ENCODE peak calls at places on chromosome 16, in eight cellular contexts. Y, E, D, U, Z, P, T and X are unnamed samples.

GRCh38 chr16:4214215-4214621 is 27.7 kb downstream of the SRL start:
- DNase-seq in Y (no peak), U (no peak), Z (no peak), P (no peak), T (peak; percentile 40), D (peak; percentile 62), E (no peak), X (no peak)

GRCh38 chr16:19636436-19637267 is 81.1 kb downstream of the VPS35L start:
- DNase-seq in U (no peak), P (no peak), T (no peak), Z (no peak), E (no peak), Y (no peak), D (no peak), X (no peak)

GRCh38 chr16:5257462-5257861 is 159.9 kb upstream of the EEF2KMT start:
- DNase-seq in U (no peak), D (no peak), Z (no peak), T (no peak), E (no peak), P (no peak), Y (no peak), X (no peak)

GRCh38 chr16:77322757-77323156 is 112.1 kb downstream of the ADAMTS18 start:
- DNase-seq in E (no peak), T (no peak), D (no peak), U (no peak), Y (no peak), Z (no peak), P (no peak), X (no peak)

GRCh38 chr16:51391798-51392511 is 240.9 kb upstream of the SALL1 start:
- DNase-seq in E (no peak), U (peak; percentile 56), T (no peak), P (no peak), D (no peak), Y (no peak), Z (no peak), X (no peak)

GRCh38 chr16:88783391-88784073 is 1.5 kb downstream of the PIEZO1 start:
- DNase-seq in E (no peak), Y (no peak), P (no peak), D (no peak), T (no peak), Z (no peak), U (no peak), X (no peak)

GRCh38 chr16:76634847-76635697 is 357.9 kb downstream of the CNTNAP4 start:
- DNase-seq in Y (no peak), T (no peak), Z (no peak), E (no peak), U (no peak), P (no peak), D (no peak), X (no peak)

GRCh38 chr16:75265911-75266701 is 14.7 kb upstream of the BCAR1 start:
- DNase-seq in U (peak; percentile 92), Z (no peak), T (peak; percentile 85), E (peak; percentile 23), D (no peak), P (peak; percentile 72), Y (peak; percentile 84), X (no peak)

GRCh38 chr16:47581114-47581513 is 120.0 kb downstream of the PHKB start:
- DNase-seq in D (no peak), T (no peak), Z (no peak), P (no peak), Y (no peak), E (no peak), U (no peak), X (no peak)

GRCh38 chr16:85057948-85058347 is 30.4 kb downstream of the KIAA0513 start:
- DNase-seq in Z (no peak), E (no peak), D (no peak), T (no peak), U (no peak), P (peak; percentile 57), Y (no peak), X (no peak)

GRCh38 chr16:85055503-85056210 is 28.1 kb downstream of the KIAA0513 start:
- DNase-seq in E (no peak), Y (peak; percentile 55), Z (peak; percentile 75), U (no peak), D (no peak), T (no peak), P (no peak), X (peak; percentile 35)

GRCh38 chr16:85054948-85055502 is 27.4 kb downstream of the KIAA0513 start:
- DNase-seq in Y (no peak), T (no peak), D (no peak), U (no peak), P (no peak), E (no peak), Z (no peak), X (no peak)

GRCh38 chr16:85057212-85057889 is 29.8 kb downstream of the KIAA0513 start:
- DNase-seq in E (no peak), P (no peak), Z (no peak), Y (no peak), T (peak; percentile 72), D (no peak), U (no peak), X (no peak)

GRCh38 chr16:85056211-85056748 is 28.7 kb downstream of the KIAA0513 start:
- DNase-seq in U (no peak), Z (no peak), E (no peak), D (no peak), Y (no peak), T (no peak), P (no peak), X (no peak)
- TF ChIP-seq CTCF in U (peak; percentile 25), Z (no peak), E (no peak), D (peak; percentile 56), Y (no peak), T (no peak), P (peak; percentile 55), X (peak; percentile 19)

GRCh38 chr16:17211797-17212196 is 259.0 kb downstream of the XYLT1 start:
- DNase-seq in P (no peak), Z (no peak), E (no peak), U (no peak), Y (no peak), D (no peak), T (no peak), X (peak; percentile 11)
- TF ChIP-seq CTCF in P (peak; percentile 19), Z (peak; percentile 18), E (no peak), U (no peak), Y (no peak), D (peak; percentile 32), T (no peak), X (peak; percentile 63)

GRCh38 chr16:30406911-30407793 is at the start of gene ZNF771:
- DNase-seq in E (peak; percentile 90), Y (peak; percentile 98), T (peak; percentile 83), P (peak; percentile 93), Z (peak; percentile 84), D (peak; percentile 45), U (peak; percentile 98), X (peak; percentile 78)
- TF ChIP-seq CTCF in E (no peak), Y (no peak), T (no peak), P (no peak), Z (no peak), D (no peak), U (no peak), X (no peak)

DNA sequence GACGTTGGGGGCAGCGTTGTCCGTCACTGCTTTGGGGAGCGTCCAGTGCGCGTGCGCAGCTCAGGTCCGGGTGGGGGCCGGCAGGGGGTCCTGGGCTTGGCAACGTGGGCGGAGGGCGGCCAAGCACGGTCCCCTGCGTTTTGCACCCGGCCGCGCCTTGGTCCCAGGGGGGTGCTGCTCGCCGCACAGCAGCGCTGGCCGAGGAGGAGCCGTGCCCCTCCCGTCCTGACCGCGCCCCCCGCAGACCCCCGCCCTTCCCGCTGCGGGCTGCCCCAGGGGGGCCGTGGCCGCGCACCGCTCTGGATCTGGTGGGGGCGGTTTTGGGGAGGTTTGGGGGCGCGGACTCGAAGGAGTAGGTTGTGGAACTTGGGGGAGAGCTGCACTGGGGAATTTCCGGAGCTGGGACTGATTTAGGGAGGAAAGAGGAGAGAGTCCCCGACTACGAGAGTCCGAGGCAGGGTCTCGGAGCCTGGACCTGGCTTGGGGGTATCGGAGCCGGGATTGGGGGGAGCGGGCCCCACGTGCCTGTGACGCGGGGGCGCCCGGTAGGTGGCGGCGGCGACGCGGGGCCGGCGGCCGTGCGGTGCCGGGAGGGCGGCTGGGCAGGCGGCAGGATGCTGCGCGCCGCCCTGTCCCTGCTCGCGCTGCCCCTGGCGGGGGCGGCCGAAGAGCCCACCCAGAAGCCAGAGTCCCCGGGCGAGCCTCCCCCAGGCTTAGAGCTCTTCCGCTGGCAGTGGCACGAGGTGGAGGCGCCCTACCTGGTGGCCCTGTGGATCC is at the start of gene SLC9A5:
- DNase-seq in E (peak; percentile 45), Y (peak; percentile 56), P (no peak), T (no peak), U (peak; percentile 85), D (no peak), Z (peak; percentile 37), X (no peak)
- TF ChIP-seq CTCF in E (no peak), Y (no peak), P (peak; percentile 47), T (no peak), U (peak; percentile 18), D (no peak), Z (no peak), X (peak; percentile 14)

GRCh38 chr16:31696968-31697743 is 169.5 kb downstream of the AHSP start:
- DNase-seq in Z (no peak), P (no peak), E (no peak), Y (no peak), D (no peak), U (no peak), T (no peak), X (no peak)
- TF ChIP-seq CTCF in Z (no peak), P (peak; percentile 47), E (no peak), Y (no peak), D (peak; percentile 73), U (peak; percentile 78), T (peak; percentile 26), X (peak; percentile 51)

DNA sequence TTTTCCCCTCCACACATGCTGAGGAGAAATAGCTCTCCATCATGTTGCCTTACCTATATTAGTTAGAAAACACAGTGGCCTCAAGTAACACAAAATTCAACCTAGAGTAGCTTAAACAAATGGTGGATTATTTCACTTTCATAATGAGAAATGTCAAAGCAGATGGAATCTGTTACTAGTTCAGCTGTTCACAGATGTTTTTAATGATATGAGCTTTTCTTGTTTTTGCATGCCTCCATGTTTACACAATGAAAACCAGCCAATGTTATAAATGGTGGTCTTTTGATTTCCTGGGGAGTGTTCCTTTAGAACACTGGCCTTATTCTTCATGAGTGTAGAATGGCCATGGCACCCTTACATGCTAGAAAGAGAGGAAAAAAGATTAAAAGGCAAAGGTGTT is 968.4 kb upstream of the GOT2 start:
- DNase-seq in E (no peak), T (no peak), P (no peak), Z (no peak), D (no peak), U (no peak), Y (no peak), X (no peak)
- TF ChIP-seq CTCF in E (no peak), T (no peak), P (no peak), Z (no peak), D (no peak), U (no peak), Y (no peak), X (no peak)